ENCODE peak calls at places on chromosomes 4 and X, in nine cellular contexts. G is sciatic nerve; Y is right lobe of liver; L is fibroblast of pulmonary artery; F is hippocampal formation; B is stimulated activated naive CD4-positive, alpha-beta T cell; V is activated CD4-positive, alpha-beta memory T cell treated with anti-CD3 and anti-CD28 coated beads for 36 hours; Q is activated CD4-positive, alpha-beta T cell treated with anti-CD3 and anti-CD28 coated beads, Interleukin-2, amount 50 U/mL, for 48 hours; W is tibial artery. C is an unnamed sample.

GRCh38 chr4:185332575-185333464 is 62.9 kb downstream of the LRP2BP start:
- DNase-seq in V (no peak), F (no peak), B (no peak), G (no peak), L (no peak), Y (no peak), W (no peak), Q (no peak), C (no peak)

GRCh38 chr4:4618846-4619245 is 77.0 kb upstream of the STX18 start:
- DNase-seq in Y (no peak), F (no peak), V (no peak), Q (no peak), G (no peak), W (no peak), B (no peak), L (peak), C (peak)

GRCh38 chrX:103688949-103689348 is 2.5 kb upstream of the MORF4L2 start:
- DNase-seq in B (no peak), Y (no peak), Q (no peak), G (no peak), W (no peak), F (no peak), V (no peak), L (peak), C (no peak)

GRCh38 chr4:128225148-128225547 is 62.5 kb downstream of the PGRMC2 start:
- DNase-seq in G (no peak), W (no peak), B (no peak), F (no peak), Y (no peak), Q (no peak), L (peak), V (no peak), C (peak)

GRCh38 chr4:139523076-139523475 is 32.9 kb downstream of the SETD7 start:
- DNase-seq in V (no peak), W (no peak), G (no peak), L (peak), F (no peak), B (no peak), Q (no peak), Y (no peak), C (peak)

GRCh38 chrX:114717921-114718320 is 134.0 kb downstream of the HTR2C start:
- DNase-seq in L (no peak), W (no peak), Q (no peak), V (no peak), G (no peak), Y (no peak), F (no peak), B (no peak), C (no peak)

GRCh38 chr4:6028168-6028567 is 9.9 kb upstream of the C4orf50 start:
- DNase-seq in Q (no peak), B (no peak), F (no peak), V (no peak), W (no peak), Y (no peak), G (no peak), L (no peak), C (no peak)

GRCh38 chr4:165288639-165289428 is 38.6 kb upstream of the MSMO1 start:
- DNase-seq in Q (no peak), B (no peak), W (no peak), L (peak), F (no peak), G (no peak), Y (no peak), V (no peak), C (peak)

GRCh38 chrX:119880552-119881437 is 9.2 kb downstream of the NDUFA1 start:
- DNase-seq in F (no peak), L (peak), B (peak), Y (no peak), V (peak), Q (peak), W (no peak), G (peak), C (peak)